ENCODE peak calls at places on chromosome 19, in six cellular contexts. Q is pancreas, K is fibroblast of lung, V is lower lobe of right lung, P is endodermal cell, M is neural progenitor cell. O is an unnamed sample. For H3K27me3, the result is how much of the 10 kb centered on the place peaks cover.

GRCh38 chr19:49056101-49056901 is 1.2 kb downstream of the CGB7 start:
- DNase-seq in M (peak), V (peak), Q (peak), K (peak), P (peak), O (peak)

GRCh38 chr19:38852231-38853044 is 2.7 kb upstream of the HNRNPL start:
- DNase-seq in K (peak), M (peak), P (peak), V (peak), Q (no peak), O (peak)

GRCh38 chr19:1957562-1958248 is 16.7 kb downstream of the CSNK1G2 start:
- DNase-seq in V (no peak), Q (no peak), M (no peak), P (no peak), K (no peak), O (no peak)

GRCh38 chr19:54453921-54454780 is 5.2 kb downstream of the LENG8 start:
- DNase-seq in P (no peak), V (no peak), M (no peak), K (no peak), Q (no peak), O (no peak)

GRCh38 chr19:19372656-19373416 is 32.6 kb upstream of the GATAD2A start:
- DNase-seq in V (peak), M (no peak), P (no peak), Q (no peak), K (peak), O (no peak)

GRCh38 chr19:8224394-8225145 is 15.4 kb downstream of the CERS4 start:
- DNase-seq in K (no peak), V (no peak), M (no peak), P (no peak), Q (no peak), O (no peak)

GRCh38 chr19:33204136-33204973 is 10.2 kb downstream of the LRP3 start:
- DNase-seq in P (no peak), V (peak), M (no peak), Q (no peak), K (no peak), O (no peak)

GRCh38 chr19:7533281-7533819 is 2.2 kb upstream of the PNPLA6 start:
- DNase-seq in P (peak), V (peak), M (peak), K (peak), Q (peak), O (peak)

GRCh38 chr19:56314018-56314583 is 538 bp downstream of the ZSCAN5A start:
- DNase-seq in K (no peak), Q (no peak), P (peak), V (no peak), M (no peak), O (no peak)

GRCh38 chr19:23287620-23288019 is 37.4 kb upstream of the ZNF724 start:
- DNase-seq in P (no peak), Q (no peak), K (no peak), V (no peak), M (no peak), O (no peak)

GRCh38 chr19:12946092-12946845 is 607 bp downstream of the RAD23A start:
- DNase-seq in V (peak), P (peak), M (peak), Q (peak), K (peak), O (peak)

GRCh38 chr19:54462713-54463530 is 656 bp downstream of the LENG9 start:
- DNase-seq in M (peak), Q (peak), P (peak), K (peak), V (peak), O (peak)

GRCh38 chr19:54105796-54106195 is 3.1 kb downstream of the NDUFA3 start:
- DNase-seq in K (no peak), Q (no peak), V (peak), M (no peak), P (peak), O (no peak)

GRCh38 chr19:11377237-11377636 is 2.8 kb downstream of the SWSAP1 start:
- DNase-seq in V (no peak), K (peak), M (no peak), Q (no peak), P (no peak), O (no peak)

DNA sequence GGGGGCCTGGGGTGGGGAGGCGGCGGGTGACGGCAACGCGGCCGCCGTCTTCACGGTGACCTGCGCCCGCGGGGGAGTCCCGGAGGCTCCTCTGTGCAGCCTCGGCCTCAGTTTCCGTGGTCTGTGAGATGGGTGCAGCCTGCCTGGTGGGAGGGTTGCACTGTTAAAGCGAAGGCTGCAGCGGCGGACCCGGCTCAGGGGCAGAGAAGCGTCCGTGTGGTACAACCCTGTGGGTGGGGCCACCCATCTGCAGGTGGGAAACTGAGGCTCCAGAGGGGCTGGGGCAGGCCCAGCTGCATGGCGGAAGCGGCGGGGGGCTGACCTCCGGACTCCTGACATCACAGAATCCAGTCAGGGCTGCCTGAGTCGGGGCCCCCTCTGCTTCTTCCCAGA is 473 bp downstream of the FGF22 start:
- DNase-seq in K (no peak), V (no peak), M (no peak), Q (no peak), P (no peak), O (no peak)
- H3K4me3 ChIP-seq in K (no peak), V (peak), M (peak), Q (peak), P (no peak), O (peak)

GRCh38 chr19:3469638-3470499 is 10.5 kb downstream of the SMIM24 start:
- DNase-seq in Q (no peak), K (no peak), P (peak), M (no peak), V (no peak), O (no peak)
- H3K27ac ChIP-seq in Q (no peak), K (no peak), P (no peak), M (no peak), V (no peak), O (peak)

DNA sequence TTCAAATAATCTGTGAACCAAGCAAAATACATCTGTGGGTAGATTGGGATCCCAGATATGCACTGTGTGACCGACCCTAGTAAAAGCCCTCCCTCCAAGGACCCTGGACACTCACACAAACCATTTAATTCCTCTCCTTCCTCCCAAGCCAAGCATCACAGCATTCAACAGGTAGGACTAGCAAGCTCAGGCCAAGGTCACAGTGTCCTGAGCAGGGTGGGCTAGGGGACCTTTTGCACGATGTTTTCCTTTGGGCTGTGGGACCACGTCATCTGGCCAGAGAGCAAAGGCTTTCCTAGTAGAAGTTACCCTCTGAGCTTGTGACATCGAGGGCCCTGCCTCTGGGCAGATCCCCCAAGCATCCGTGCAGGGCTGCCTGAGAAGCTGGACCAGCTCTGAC is 297.6 kb upstream of the ZNF507 start:
- DNase-seq in K (no peak), Q (no peak), P (no peak), V (no peak), M (no peak), O (no peak)
- H3K27me3 ChIP-seq in K (under half), Q (under half), P (under half), V (under half), M (under half), O (under half)

GRCh38 chr19:708154-709141 is at the start of gene PALM:
- DNase-seq in K (no peak), Q (no peak), P (peak), M (peak), V (no peak), O (no peak)
- H3K4me3 ChIP-seq in K (peak), Q (peak), P (peak), M (peak), V (peak), O (peak)

GRCh38 chr19:6273701-6274601 is 5.8 kb downstream of the MLLT1 start:
- DNase-seq in M (no peak), P (no peak), V (peak), Q (peak), K (peak), O (peak)

GRCh38 chr19:6272913-6273600 is 6.7 kb downstream of the MLLT1 start:
- DNase-seq in K (no peak), M (peak), P (no peak), Q (no peak), V (no peak), O (no peak)

GRCh38 chr19:6274756-6275155 is 5.0 kb downstream of the MLLT1 start:
- DNase-seq in V (no peak), P (no peak), K (no peak), Q (no peak), M (no peak), O (no peak)

GRCh38 chr19:6276447-6276846 is 3.3 kb downstream of the MLLT1 start:
- DNase-seq in Q (no peak), M (no peak), K (peak), P (no peak), V (no peak), O (no peak)

DNA sequence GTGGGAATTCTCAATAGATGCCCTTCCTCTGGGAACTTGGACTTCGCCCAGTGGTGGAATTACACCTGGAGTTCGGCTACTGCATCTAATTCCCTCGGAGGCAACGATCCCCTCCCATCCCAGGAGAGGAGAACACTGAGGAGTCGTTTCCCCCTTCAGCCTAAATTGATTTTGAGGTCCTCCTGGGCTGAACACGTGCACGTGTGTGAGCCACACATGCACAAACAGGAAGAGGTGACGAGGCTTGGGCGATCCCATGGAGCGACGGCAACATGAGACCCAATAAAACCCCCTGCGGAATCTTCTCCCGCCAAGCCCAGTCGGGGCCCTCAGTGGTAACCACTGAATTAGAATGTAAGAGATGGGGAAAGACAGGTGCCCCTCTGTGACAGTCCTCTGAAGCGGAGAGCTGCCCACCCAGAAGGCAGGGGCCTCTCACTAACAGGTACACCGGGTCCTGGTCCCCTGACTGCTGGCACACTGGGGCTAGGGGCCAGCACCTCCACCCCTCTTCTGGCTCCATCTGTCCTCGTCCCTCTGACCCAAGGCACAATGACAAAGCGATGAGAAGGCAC is 4.5 kb downstream of the MLLT1 start:
- DNase-seq in P (no peak), M (no peak), Q (no peak), V (no peak), K (no peak), O (no peak)
- H3K27ac ChIP-seq in P (no peak), M (no peak), Q (peak), V (peak), K (peak), O (peak)

GRCh38 chr19:14606627-14607026 is 23.7 kb downstream of the CLEC17A start:
- DNase-seq in P (no peak), Q (no peak), M (no peak), K (no peak), V (no peak), O (no peak)
- H3K27me3 ChIP-seq in P (under half), Q (under half), M (under half), K (under half), V (under half), O (under half)

DNA sequence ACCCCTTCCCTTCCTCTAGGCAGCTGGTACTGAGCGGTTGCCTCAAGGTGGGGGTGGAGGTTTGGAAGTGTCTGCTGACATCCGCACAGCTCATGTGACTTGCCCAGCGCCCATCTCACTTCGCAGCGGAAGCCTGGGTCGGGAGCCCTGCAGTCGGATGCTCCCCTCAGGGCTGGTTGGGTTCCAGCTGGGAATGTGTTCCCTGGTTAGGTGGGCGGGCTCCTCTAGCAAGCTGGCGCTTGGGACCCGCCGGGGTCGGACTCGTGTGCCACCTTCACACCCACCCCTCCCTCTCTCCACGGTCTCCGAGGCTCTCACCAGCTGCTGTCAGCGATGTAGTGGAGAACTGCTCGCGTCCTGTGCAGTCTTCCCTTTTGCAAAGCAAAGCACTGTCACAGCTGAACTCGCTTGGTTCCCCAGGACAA is 10.2 kb downstream of the PPP1R37 start:
- DNase-seq in V (peak), M (no peak), Q (no peak), P (peak), K (peak), O (no peak)
- H3K4me3 ChIP-seq in V (peak), M (peak), Q (no peak), P (no peak), K (no peak), O (no peak)

DNA sequence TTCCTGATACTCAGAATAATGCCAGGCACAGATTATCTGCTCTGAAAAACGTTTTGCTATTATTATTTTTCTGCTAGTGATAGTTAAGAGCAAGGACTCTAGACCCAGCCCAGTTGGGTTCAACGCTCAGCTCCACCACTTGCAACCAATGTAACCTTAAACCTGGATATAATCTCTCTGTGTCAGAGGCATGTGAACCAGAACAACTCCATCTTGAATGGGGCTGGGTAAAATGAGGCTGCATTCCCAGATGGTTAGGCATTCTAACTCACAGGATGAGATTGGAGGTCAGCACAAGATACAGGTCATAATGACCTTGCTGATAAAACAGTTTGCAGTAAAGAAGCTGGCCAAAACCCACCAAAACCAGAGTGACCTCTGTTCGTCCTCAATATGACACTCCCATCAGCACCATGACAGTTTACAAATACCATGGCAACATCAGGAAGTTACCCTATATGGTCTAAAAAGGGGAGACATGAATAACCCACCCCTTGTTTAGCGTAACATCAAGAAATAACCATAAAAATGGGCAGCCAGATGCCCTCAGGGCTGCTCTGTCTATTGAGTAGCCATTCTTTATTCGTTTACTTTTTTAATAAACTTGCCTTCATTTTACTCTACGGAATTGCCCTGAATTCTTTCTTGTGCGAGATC is 13.6 kb downstream of the FAM187B start:
- DNase-seq in Q (no peak), K (no peak), V (no peak), M (no peak), P (no peak), O (no peak)
- H3K27ac ChIP-seq in Q (no peak), K (no peak), V (peak), M (no peak), P (no peak), O (no peak)

GRCh38 chr19:5393088-5393487 is 52.5 kb upstream of the PTPRS start:
- DNase-seq in M (no peak), V (no peak), K (no peak), P (no peak), Q (no peak), O (no peak)
- H3K27me3 ChIP-seq in M (under half), V (half or more), K (under half), P (half or more), Q (under half), O (under half)

O was measured in dorsolateral prefrontal cortex.